ENCODE peak calls at places on chromosomes 16 and 17, in nine cellular contexts. One of them, this sample, is unnamed.

GRCh38 chr17:82217530-82218204 is 5.0 kb upstream of the CCDC57 start:
- DNase-seq in ELR: peak
- DNase-seq in breast epithelium: no peak
- DNase-seq in HFFc6: peak
- DNase-seq in left lung: peak
- DNase-seq in RCC 7860: peak
- DNase-seq in activated T-cell treated with anti-CD3 and anti-CD28 coated beads for 1 hour: no peak
- DNase-seq in stimulated activated CD8-positive, alpha-beta memory T cell treated with anti-CD3 and anti-CD28 coated beads, Interleukin-7, amount 100 ng/mL, for 1 hour: no peak
- DNase-seq in activated effector memory CD4-positive, alpha-beta T cell treated with anti-CD3 and anti-CD28 coated beads, Interleukin-2, amount 50 U/mL, for 16 hours: peak
- DNase-seq in this sample: peak

GRCh38 chr16:69691980-69692911 is 34.1 kb downstream of the NQO1 start:
- DNase-seq in ELR: peak
- DNase-seq in stimulated activated CD8-positive, alpha-beta memory T cell treated with anti-CD3 and anti-CD28 coated beads, Interleukin-7, amount 100 ng/mL, for 1 hour: no peak
- DNase-seq in activated T-cell treated with anti-CD3 and anti-CD28 coated beads for 1 hour: no peak
- DNase-seq in HFFc6: peak
- DNase-seq in breast epithelium: no peak
- DNase-seq in left lung: no peak
- DNase-seq in RCC 7860: no peak
- DNase-seq in activated effector memory CD4-positive, alpha-beta T cell treated with anti-CD3 and anti-CD28 coated beads, Interleukin-2, amount 50 U/mL, for 16 hours: no peak
- DNase-seq in this sample: no peak

GRCh38 chr17:6408271-6408670 is 26.6 kb downstream of the AIPL1 start:
- DNase-seq in HFFc6: no peak
- DNase-seq in ELR: no peak
- DNase-seq in activated T-cell treated with anti-CD3 and anti-CD28 coated beads for 1 hour: no peak
- DNase-seq in left lung: no peak
- DNase-seq in RCC 7860: no peak
- DNase-seq in stimulated activated CD8-positive, alpha-beta memory T cell treated with anti-CD3 and anti-CD28 coated beads, Interleukin-7, amount 100 ng/mL, for 1 hour: no peak
- DNase-seq in activated effector memory CD4-positive, alpha-beta T cell treated with anti-CD3 and anti-CD28 coated beads, Interleukin-2, amount 50 U/mL, for 16 hours: no peak
- DNase-seq in breast epithelium: no peak
- DNase-seq in this sample: no peak

GRCh38 chr16:89658221-89658879 is 714 bp downstream of the SPATA33 start:
- DNase-seq in activated effector memory CD4-positive, alpha-beta T cell treated with anti-CD3 and anti-CD28 coated beads, Interleukin-2, amount 50 U/mL, for 16 hours: peak
- DNase-seq in RCC 7860: no peak
- DNase-seq in breast epithelium: no peak
- DNase-seq in left lung: no peak
- DNase-seq in HFFc6: no peak
- DNase-seq in stimulated activated CD8-positive, alpha-beta memory T cell treated with anti-CD3 and anti-CD28 coated beads, Interleukin-7, amount 100 ng/mL, for 1 hour: no peak
- DNase-seq in ELR: peak
- DNase-seq in activated T-cell treated with anti-CD3 and anti-CD28 coated beads for 1 hour: no peak
- DNase-seq in this sample: no peak

GRCh38 chr17:12574525-12574924 is 91.2 kb upstream of the MYOCD start:
- DNase-seq in activated effector memory CD4-positive, alpha-beta T cell treated with anti-CD3 and anti-CD28 coated beads, Interleukin-2, amount 50 U/mL, for 16 hours: no peak
- DNase-seq in ELR: no peak
- DNase-seq in breast epithelium: no peak
- DNase-seq in left lung: no peak
- DNase-seq in RCC 7860: no peak
- DNase-seq in activated T-cell treated with anti-CD3 and anti-CD28 coated beads for 1 hour: no peak
- DNase-seq in stimulated activated CD8-positive, alpha-beta memory T cell treated with anti-CD3 and anti-CD28 coated beads, Interleukin-7, amount 100 ng/mL, for 1 hour: no peak
- DNase-seq in HFFc6: no peak
- DNase-seq in this sample: no peak

GRCh38 chr17:60468371-60468770 is 46.1 kb downstream of the CHCT1 start:
- DNase-seq in activated effector memory CD4-positive, alpha-beta T cell treated with anti-CD3 and anti-CD28 coated beads, Interleukin-2, amount 50 U/mL, for 16 hours: no peak
- DNase-seq in breast epithelium: no peak
- DNase-seq in activated T-cell treated with anti-CD3 and anti-CD28 coated beads for 1 hour: no peak
- DNase-seq in left lung: no peak
- DNase-seq in RCC 7860: no peak
- DNase-seq in stimulated activated CD8-positive, alpha-beta memory T cell treated with anti-CD3 and anti-CD28 coated beads, Interleukin-7, amount 100 ng/mL, for 1 hour: no peak
- DNase-seq in ELR: no peak
- DNase-seq in HFFc6: no peak
- DNase-seq in this sample: no peak

GRCh38 chr17:11031787-11032186 is 193.9 kb upstream of the PIRT start:
- DNase-seq in breast epithelium: no peak
- DNase-seq in ELR: no peak
- DNase-seq in left lung: no peak
- DNase-seq in RCC 7860: no peak
- DNase-seq in stimulated activated CD8-positive, alpha-beta memory T cell treated with anti-CD3 and anti-CD28 coated beads, Interleukin-7, amount 100 ng/mL, for 1 hour: no peak
- DNase-seq in HFFc6: no peak
- DNase-seq in activated T-cell treated with anti-CD3 and anti-CD28 coated beads for 1 hour: no peak
- DNase-seq in activated effector memory CD4-positive, alpha-beta T cell treated with anti-CD3 and anti-CD28 coated beads, Interleukin-2, amount 50 U/mL, for 16 hours: no peak
- DNase-seq in this sample: peak

GRCh38 chr16:80285089-80285488 is 255.7 kb upstream of the DYNLRB2 start:
- DNase-seq in RCC 7860: peak
- DNase-seq in activated T-cell treated with anti-CD3 and anti-CD28 coated beads for 1 hour: no peak
- DNase-seq in activated effector memory CD4-positive, alpha-beta T cell treated with anti-CD3 and anti-CD28 coated beads, Interleukin-2, amount 50 U/mL, for 16 hours: no peak
- DNase-seq in breast epithelium: no peak
- DNase-seq in stimulated activated CD8-positive, alpha-beta memory T cell treated with anti-CD3 and anti-CD28 coated beads, Interleukin-7, amount 100 ng/mL, for 1 hour: no peak
- DNase-seq in ELR: peak
- DNase-seq in HFFc6: peak
- DNase-seq in left lung: no peak
- DNase-seq in this sample: peak

GRCh38 chr17:46984341-46984740 is 5.3 kb upstream of the RPRML start:
- DNase-seq in RCC 7860: no peak
- DNase-seq in left lung: no peak
- DNase-seq in activated effector memory CD4-positive, alpha-beta T cell treated with anti-CD3 and anti-CD28 coated beads, Interleukin-2, amount 50 U/mL, for 16 hours: no peak
- DNase-seq in breast epithelium: no peak
- DNase-seq in HFFc6: no peak
- DNase-seq in activated T-cell treated with anti-CD3 and anti-CD28 coated beads for 1 hour: no peak
- DNase-seq in stimulated activated CD8-positive, alpha-beta memory T cell treated with anti-CD3 and anti-CD28 coated beads, Interleukin-7, amount 100 ng/mL, for 1 hour: no peak
- DNase-seq in ELR: no peak
- DNase-seq in this sample: no peak

GRCh38 chr16:22424161-22424937 is 49.9 kb upstream of the CDR2 start:
- DNase-seq in left lung: no peak
- DNase-seq in stimulated activated CD8-positive, alpha-beta memory T cell treated with anti-CD3 and anti-CD28 coated beads, Interleukin-7, amount 100 ng/mL, for 1 hour: no peak
- DNase-seq in activated T-cell treated with anti-CD3 and anti-CD28 coated beads for 1 hour: no peak
- DNase-seq in breast epithelium: peak
- DNase-seq in activated effector memory CD4-positive, alpha-beta T cell treated with anti-CD3 and anti-CD28 coated beads, Interleukin-2, amount 50 U/mL, for 16 hours: no peak
- DNase-seq in RCC 7860: no peak
- DNase-seq in HFFc6: peak
- DNase-seq in ELR: no peak
- DNase-seq in this sample: no peak

GRCh38 chr16:49630783-49631182 is 225.1 kb downstream of the ZNF423 start:
- DNase-seq in left lung: no peak
- DNase-seq in activated effector memory CD4-positive, alpha-beta T cell treated with anti-CD3 and anti-CD28 coated beads, Interleukin-2, amount 50 U/mL, for 16 hours: no peak
- DNase-seq in HFFc6: no peak
- DNase-seq in RCC 7860: no peak
- DNase-seq in stimulated activated CD8-positive, alpha-beta memory T cell treated with anti-CD3 and anti-CD28 coated beads, Interleukin-7, amount 100 ng/mL, for 1 hour: no peak
- DNase-seq in breast epithelium: no peak
- DNase-seq in activated T-cell treated with anti-CD3 and anti-CD28 coated beads for 1 hour: no peak
- DNase-seq in ELR: no peak
- DNase-seq in this sample: no peak

GRCh38 chr17:64938925-64939474 is 19.7 kb upstream of the LRRC37A3 start:
- DNase-seq in HFFc6: peak
- DNase-seq in activated T-cell treated with anti-CD3 and anti-CD28 coated beads for 1 hour: peak
- DNase-seq in stimulated activated CD8-positive, alpha-beta memory T cell treated with anti-CD3 and anti-CD28 coated beads, Interleukin-7, amount 100 ng/mL, for 1 hour: peak
- DNase-seq in ELR: peak
- DNase-seq in left lung: peak
- DNase-seq in activated effector memory CD4-positive, alpha-beta T cell treated with anti-CD3 and anti-CD28 coated beads, Interleukin-2, amount 50 U/mL, for 16 hours: peak
- DNase-seq in breast epithelium: no peak
- DNase-seq in RCC 7860: peak
- DNase-seq in this sample: peak

GRCh38 chr16:49281843-49282642 is 405 bp upstream of the CBLN1 start:
- DNase-seq in activated T-cell treated with anti-CD3 and anti-CD28 coated beads for 1 hour: peak
- DNase-seq in HFFc6: no peak
- DNase-seq in stimulated activated CD8-positive, alpha-beta memory T cell treated with anti-CD3 and anti-CD28 coated beads, Interleukin-7, amount 100 ng/mL, for 1 hour: no peak
- DNase-seq in breast epithelium: peak
- DNase-seq in RCC 7860: no peak
- DNase-seq in activated effector memory CD4-positive, alpha-beta T cell treated with anti-CD3 and anti-CD28 coated beads, Interleukin-2, amount 50 U/mL, for 16 hours: peak
- DNase-seq in left lung: peak
- DNase-seq in ELR: no peak
- DNase-seq in this sample: no peak

GRCh38 chr17:72373910-72374741 is 253.3 kb downstream of the SOX9 start:
- DNase-seq in RCC 7860: peak
- DNase-seq in breast epithelium: no peak
- DNase-seq in left lung: no peak
- DNase-seq in activated effector memory CD4-positive, alpha-beta T cell treated with anti-CD3 and anti-CD28 coated beads, Interleukin-2, amount 50 U/mL, for 16 hours: peak
- DNase-seq in HFFc6: no peak
- DNase-seq in ELR: no peak
- DNase-seq in activated T-cell treated with anti-CD3 and anti-CD28 coated beads for 1 hour: no peak
- DNase-seq in stimulated activated CD8-positive, alpha-beta memory T cell treated with anti-CD3 and anti-CD28 coated beads, Interleukin-7, amount 100 ng/mL, for 1 hour: no peak
- DNase-seq in this sample: peak

GRCh38 chr16:56257260-56257659 is 66.0 kb downstream of the GNAO1 start:
- DNase-seq in breast epithelium: no peak
- DNase-seq in activated effector memory CD4-positive, alpha-beta T cell treated with anti-CD3 and anti-CD28 coated beads, Interleukin-2, amount 50 U/mL, for 16 hours: no peak
- DNase-seq in activated T-cell treated with anti-CD3 and anti-CD28 coated beads for 1 hour: no peak
- DNase-seq in ELR: no peak
- DNase-seq in left lung: no peak
- DNase-seq in stimulated activated CD8-positive, alpha-beta memory T cell treated with anti-CD3 and anti-CD28 coated beads, Interleukin-7, amount 100 ng/mL, for 1 hour: no peak
- DNase-seq in RCC 7860: no peak
- DNase-seq in HFFc6: no peak
- DNase-seq in this sample: no peak